ENCODE peak calls at places on chromosomes 1 and 21, in four cellular contexts. D is HepG2, V is A549, K is H1. T is an unnamed sample.

GRCh38 chr1:58621375-58621774 is 44.3 kb upstream of the TACSTD2 start:
- DNase-seq in D (no peak), V (no peak), K (no peak), T (no peak)

GRCh38 chr1:71295340-71295739 is 214.5 kb upstream of the ZRANB2 start:
- DNase-seq in D (no peak), V (no peak), K (no peak), T (no peak)

GRCh38 chr1:28553229-28553930 is 495 bp downstream of the TRNAU1AP start:
- DNase-seq in D (no peak), V (peak; percentile 38), K (no peak), T (peak; percentile 61)

GRCh38 chr21:27366846-27367245 is 400.0 kb upstream of the ADAMTS5 start:
- DNase-seq in D (no peak), V (no peak), K (no peak), T (no peak)

GRCh38 chr1:37797750-37798345 is 4.2 kb downstream of the MANEAL start:
- DNase-seq in D (no peak), V (no peak), K (no peak), T (no peak)

GRCh38 chr1:48878191-48878940 is 101.7 kb upstream of the BEND5 start:
- DNase-seq in D (no peak), V (peak; percentile 47), K (no peak), T (no peak)

GRCh38 chr1:205571747-205572146 is 60.1 kb downstream of the ELK4 start:
- DNase-seq in D (no peak), V (no peak), K (peak; percentile 39), T (no peak)

GRCh38 chr1:244473059-244473605 is 12.1 kb downstream of the CATSPERE start:
- DNase-seq in D (no peak), V (no peak), K (no peak), T (no peak)

GRCh38 chr1:115062542-115063004 is 26.7 kb downstream of the TSPAN2 start:
- DNase-seq in D (no peak), V (no peak), K (no peak), T (no peak)

GRCh38 chr1:21254335-21254951 is 35.8 kb downstream of the ECE1 start:
- DNase-seq in D (no peak), V (no peak), K (no peak), T (no peak)

GRCh38 chr1:244502630-244503029 is 41.6 kb downstream of the CATSPERE start:
- DNase-seq in D (no peak), V (no peak), K (no peak), T (no peak)

GRCh38 chr1:181459067-181459466 is 24.2 kb upstream of the CACNA1E start:
- DNase-seq in D (no peak), V (no peak), K (peak; percentile 11), T (no peak)

GRCh38 chr21:14889080-14889805 is 175.6 kb downstream of the NRIP1 start:
- DNase-seq in D (peak; percentile 92), V (no peak), K (no peak), T (no peak)
- TF ChIP-seq JUN in D (peak; percentile 70), V (no peak), K (no peak), T (no peak)

GRCh38 chr1:67578397-67579020 is 106.5 kb upstream of the GADD45A start:
- DNase-seq in D (peak; percentile 73), V (no peak), K (no peak), T (no peak)
- TF ChIP-seq RNF2 in D (no peak), V (no peak), K (no peak), T (no peak)

DNA sequence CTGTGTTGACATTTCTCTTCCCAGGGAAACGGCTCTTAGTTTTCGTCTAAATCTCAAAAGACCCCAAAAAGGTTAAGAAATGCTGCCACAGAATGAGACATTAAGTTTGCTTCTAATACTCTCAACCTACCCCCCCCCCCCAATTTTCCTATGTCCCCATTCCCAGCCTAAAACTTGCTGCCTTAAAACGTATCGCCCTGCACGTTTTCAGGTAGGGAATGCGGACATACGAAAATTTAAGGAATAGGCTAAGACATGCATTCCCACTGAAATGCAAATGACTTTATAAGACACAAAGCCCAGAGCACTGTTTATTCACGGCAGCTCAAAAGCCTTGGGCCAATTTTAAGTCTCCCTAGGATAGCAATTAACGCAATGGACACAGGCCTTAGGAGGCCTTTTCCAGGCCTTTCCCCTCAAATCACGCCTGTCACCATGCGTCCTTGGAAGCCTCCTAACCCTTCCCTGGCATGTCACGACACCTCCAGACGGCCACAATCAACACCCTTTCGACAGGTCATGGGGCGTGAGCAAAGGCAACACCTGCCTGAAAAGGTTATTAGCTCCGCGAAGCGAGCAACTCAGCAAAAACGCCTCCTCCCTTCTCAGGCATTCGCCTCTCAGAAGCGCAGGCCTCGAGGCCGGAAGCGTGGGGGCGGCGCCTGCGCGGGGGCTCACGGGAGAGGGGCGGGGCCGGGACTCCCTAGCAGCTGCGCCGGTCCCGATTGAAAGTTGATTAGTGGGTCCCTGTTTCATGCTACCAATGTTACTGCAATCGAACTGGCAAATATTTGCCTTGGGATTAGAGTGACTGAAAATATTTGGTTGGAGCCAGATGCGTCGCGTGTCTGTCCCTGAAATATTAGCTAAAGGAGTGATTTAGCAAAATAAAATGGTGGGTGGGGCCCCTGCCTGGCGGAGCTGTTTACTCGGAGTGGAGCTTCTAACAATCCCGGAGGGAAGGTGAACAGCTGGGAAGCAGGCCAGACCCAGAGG is 45.1 kb downstream of the GFI1 start:
- DNase-seq in D (peak; percentile 96), V (peak; percentile 20), K (peak; percentile 78), T (peak; percentile 29)
- TF ChIP-seq RAD21 in D (no peak), V (no peak), K (no peak), T (no peak)

DNA sequence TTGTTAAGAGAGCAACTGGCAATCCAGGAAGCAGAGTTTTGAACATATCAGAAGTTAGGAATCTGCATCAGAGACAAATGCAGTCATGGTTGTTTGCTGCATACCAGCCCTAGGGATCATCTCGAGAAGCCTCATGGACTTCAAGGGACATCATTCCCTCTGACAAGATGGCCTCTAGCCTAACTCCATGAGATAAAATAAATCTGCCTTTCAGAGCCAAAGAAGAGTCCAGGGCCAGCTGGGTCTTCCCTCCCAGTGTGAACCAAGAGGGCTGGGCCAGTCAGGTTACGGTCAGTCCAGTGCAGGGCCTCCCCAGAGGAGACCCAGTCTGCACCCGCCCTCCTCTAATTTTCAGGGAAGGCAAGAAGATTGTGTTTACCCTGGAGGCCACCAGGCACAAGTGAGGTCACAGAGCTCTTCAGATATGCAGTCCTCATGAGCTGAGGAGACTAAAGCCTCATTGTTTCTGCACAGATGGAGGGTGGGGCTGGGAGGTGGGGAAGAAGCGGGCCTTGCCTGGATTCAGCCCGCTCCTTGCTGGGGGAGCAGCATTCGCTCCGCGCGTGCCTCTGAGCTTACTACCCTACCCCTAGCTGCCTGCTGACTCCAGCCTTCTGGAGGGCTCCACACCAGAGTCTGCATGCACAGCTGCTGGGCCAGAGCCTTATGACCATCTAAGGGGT is 52.8 kb downstream of the CAPN2 start:
- DNase-seq in D (peak; percentile 93), V (no peak), K (no peak), T (no peak)
- TF ChIP-seq JUN in D (no peak), V (no peak), K (no peak), T (no peak)

DNA sequence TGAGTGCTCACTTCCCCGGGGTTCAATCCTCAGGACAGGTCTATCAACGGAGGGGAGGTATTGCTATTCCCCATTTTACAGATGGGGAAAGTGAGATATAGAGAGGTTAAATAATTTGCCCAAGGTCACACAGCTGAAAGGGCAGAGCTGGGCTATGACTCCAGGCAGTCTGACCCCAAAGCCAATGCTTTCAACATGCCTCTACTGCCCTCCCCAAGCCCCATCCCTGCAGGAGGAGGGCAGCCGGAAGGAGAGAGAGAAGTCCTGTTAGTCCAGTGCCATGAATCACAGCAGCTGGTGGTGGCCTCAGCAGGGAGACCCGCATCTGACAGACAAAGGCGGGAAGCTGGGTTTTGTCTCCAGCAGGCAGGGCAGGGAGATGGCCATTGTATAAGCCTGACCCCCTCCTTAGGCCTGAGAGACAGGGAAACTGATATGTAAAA is 20.0 kb upstream of the CLIC4 start:
- DNase-seq in D (peak; percentile 80), V (no peak), K (peak; percentile 69), T (no peak)
- TF ChIP-seq RNF2 in D (no peak), V (no peak), K (no peak), T (no peak)

DNA sequence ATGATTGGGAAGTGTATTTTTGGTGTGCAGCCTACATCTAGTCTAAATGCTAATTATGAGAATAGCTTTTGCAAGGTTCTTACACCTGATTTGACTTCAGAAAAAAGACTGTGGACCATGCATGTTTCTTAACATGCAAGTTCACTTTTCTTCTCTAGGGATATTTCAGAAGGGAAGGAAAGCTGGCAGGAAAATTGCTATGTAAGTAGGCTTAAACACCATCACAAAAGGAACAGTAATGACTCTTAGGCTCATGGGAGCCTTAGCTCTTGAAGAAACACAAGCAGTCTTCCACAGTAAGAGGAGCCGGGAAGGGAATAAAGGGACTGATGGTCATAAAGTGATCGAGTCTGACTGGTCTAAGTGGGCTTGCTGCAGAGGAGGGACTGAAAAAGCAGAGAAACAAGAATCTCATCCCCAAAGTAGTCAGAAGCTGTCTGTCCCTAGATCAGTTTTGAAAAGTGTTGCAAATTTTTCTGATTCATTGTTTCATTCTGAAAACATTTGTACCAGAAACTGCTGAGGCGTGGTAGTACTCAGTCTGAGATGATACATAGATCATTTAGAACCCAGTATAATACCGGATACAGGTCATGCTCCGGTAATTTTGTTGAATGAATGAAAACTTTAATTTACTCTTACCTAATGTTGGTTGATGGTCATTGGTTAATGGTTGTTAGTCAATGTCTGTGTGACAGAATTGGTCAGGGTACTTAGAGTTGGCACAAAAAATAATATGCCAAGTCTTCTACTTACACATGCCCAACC is 40.9 kb downstream of the SMYD2 start:
- DNase-seq in D (no peak), V (no peak), K (no peak), T (no peak)
- TF ChIP-seq RAD21 in D (no peak), V (no peak), K (no peak), T (no peak)

GRCh38 chr21:45309541-45310381 is 22.1 kb upstream of the POFUT2 start:
- DNase-seq in D (no peak), V (no peak), K (no peak), T (no peak)

GRCh38 chr21:45313015-45313414 is 25.3 kb upstream of the POFUT2 start:
- DNase-seq in D (no peak), V (no peak), K (no peak), T (no peak)

GRCh38 chr21:45313682-45314081 is 26.0 kb upstream of the POFUT2 start:
- DNase-seq in D (no peak), V (no peak), K (no peak), T (no peak)

GRCh38 chr21:45310446-45310845 is 22.8 kb upstream of the POFUT2 start:
- DNase-seq in D (no peak), V (no peak), K (no peak), T (no peak)

GRCh38 chr21:45312296-45312695 is 24.6 kb upstream of the POFUT2 start:
- DNase-seq in D (no peak), V (no peak), K (no peak), T (no peak)
- TF ChIP-seq JUN in D (no peak), V (no peak), K (no peak), T (no peak)

GRCh38 chr1:159881930-159882839 is 17.8 kb downstream of the CFAP45 start:
- DNase-seq in D (peak; percentile 32), V (peak; percentile 90), K (no peak), T (peak; percentile 59)

GRCh38 chr1:159880435-159880834 is 18.0 kb upstream of the VSIG8 start:
- DNase-seq in D (no peak), V (no peak), K (no peak), T (no peak)

GRCh38 chr1:159879136-159879535 is 16.7 kb upstream of the VSIG8 start:
- DNase-seq in D (no peak), V (no peak), K (no peak), T (no peak)

GRCh38 chr1:159877695-159878444 is 15.4 kb upstream of the VSIG8 start:
- DNase-seq in D (no peak), V (no peak), K (no peak), T (no peak)

DNA sequence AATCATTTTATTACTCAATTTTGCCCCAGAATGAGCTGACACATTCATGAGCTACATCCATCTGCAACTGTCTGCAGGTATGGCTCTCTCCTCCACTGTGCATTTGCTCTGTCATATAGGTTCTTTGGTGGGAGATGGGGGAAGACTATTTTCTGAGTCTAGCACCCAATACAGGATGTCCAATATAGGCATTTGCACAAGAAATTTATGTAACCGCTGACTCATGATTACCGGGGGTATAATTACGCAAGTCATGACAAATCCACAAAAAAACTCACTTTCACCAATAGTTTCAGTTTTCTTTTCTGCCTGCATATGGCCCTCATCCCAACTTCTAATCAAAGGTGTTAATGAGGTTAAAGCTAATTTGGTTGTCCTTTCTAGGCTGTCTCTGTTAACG is 17.5 kb upstream of the VSIG8 start:
- DNase-seq in D (no peak), V (no peak), K (no peak), T (no peak)
- TF ChIP-seq RNF2 in D (no peak), V (no peak), K (no peak), T (no peak)

T was measured in K562.